ENCODE peak calls at places on chromosomes 7 and 10, in eight cellular contexts. One of them, this sample, is unnamed.

GRCh38 chr7:152618427-152618826 is 57.5 kb downstream of the XRCC2 start:
- DNase-seq in PC-3: no peak
- DNase-seq in activated CD8-positive, alpha-beta memory T cell treated with anti-CD3 and anti-CD28 coated beads for 48 hours: no peak
- DNase-seq in activated CD4-positive, alpha-beta T cell treated with anti-CD3 and anti-CD28 coated beads, Interleukin-2, amount 50 U/mL, for 4 hours: no peak
- DNase-seq in adipocyte: no peak
- DNase-seq in H7: no peak
- DNase-seq in NCI-H2029 treated with DMSO at 0.1 percent for 48 hours: no peak
- DNase-seq in endothelial cell: no peak
- DNase-seq in this sample: no peak

GRCh38 chr10:93850484-93851015 is 43.2 kb upstream of the SLC35G1 start:
- DNase-seq in PC-3: no peak
- DNase-seq in activated CD8-positive, alpha-beta memory T cell treated with anti-CD3 and anti-CD28 coated beads for 48 hours: no peak
- DNase-seq in activated CD4-positive, alpha-beta T cell treated with anti-CD3 and anti-CD28 coated beads, Interleukin-2, amount 50 U/mL, for 4 hours: no peak
- DNase-seq in adipocyte: no peak
- DNase-seq in H7: no peak
- DNase-seq in NCI-H2029 treated with DMSO at 0.1 percent for 48 hours: no peak
- DNase-seq in endothelial cell: no peak
- DNase-seq in this sample: no peak

GRCh38 chr10:133067152-133068090 is 20.3 kb upstream of the ADGRA1 start:
- DNase-seq in PC-3: no peak
- DNase-seq in activated CD8-positive, alpha-beta memory T cell treated with anti-CD3 and anti-CD28 coated beads for 48 hours: no peak
- DNase-seq in activated CD4-positive, alpha-beta T cell treated with anti-CD3 and anti-CD28 coated beads, Interleukin-2, amount 50 U/mL, for 4 hours: no peak
- DNase-seq in adipocyte: no peak
- DNase-seq in H7: no peak
- DNase-seq in NCI-H2029 treated with DMSO at 0.1 percent for 48 hours: no peak
- DNase-seq in endothelial cell: no peak
- DNase-seq in this sample: no peak

GRCh38 chr7:55019329-55019690 is 493 bp downstream of the EGFR start:
- DNase-seq in PC-3: peak
- DNase-seq in activated CD8-positive, alpha-beta memory T cell treated with anti-CD3 and anti-CD28 coated beads for 48 hours: no peak
- DNase-seq in activated CD4-positive, alpha-beta T cell treated with anti-CD3 and anti-CD28 coated beads, Interleukin-2, amount 50 U/mL, for 4 hours: no peak
- DNase-seq in adipocyte: peak
- DNase-seq in H7: no peak
- DNase-seq in NCI-H2029 treated with DMSO at 0.1 percent for 48 hours: no peak
- DNase-seq in endothelial cell: peak
- DNase-seq in this sample: peak

GRCh38 chr10:94125856-94126255 is 132.1 kb downstream of the PLCE1 start:
- DNase-seq in PC-3: peak
- DNase-seq in activated CD8-positive, alpha-beta memory T cell treated with anti-CD3 and anti-CD28 coated beads for 48 hours: no peak
- DNase-seq in activated CD4-positive, alpha-beta T cell treated with anti-CD3 and anti-CD28 coated beads, Interleukin-2, amount 50 U/mL, for 4 hours: no peak
- DNase-seq in adipocyte: peak
- DNase-seq in H7: no peak
- DNase-seq in NCI-H2029 treated with DMSO at 0.1 percent for 48 hours: no peak
- DNase-seq in endothelial cell: no peak
- DNase-seq in this sample: peak

GRCh38 chr10:47183726-47184084 is 116.3 kb upstream of the GDF10 start:
- DNase-seq in PC-3: no peak
- DNase-seq in activated CD8-positive, alpha-beta memory T cell treated with anti-CD3 and anti-CD28 coated beads for 48 hours: no peak
- DNase-seq in activated CD4-positive, alpha-beta T cell treated with anti-CD3 and anti-CD28 coated beads, Interleukin-2, amount 50 U/mL, for 4 hours: no peak
- DNase-seq in adipocyte: peak
- DNase-seq in H7: no peak
- DNase-seq in NCI-H2029 treated with DMSO at 0.1 percent for 48 hours: no peak
- DNase-seq in endothelial cell: no peak
- DNase-seq in this sample: peak

GRCh38 chr7:106031271-106032029 is 68.4 kb downstream of the CDHR3 start:
- DNase-seq in PC-3: no peak
- DNase-seq in activated CD8-positive, alpha-beta memory T cell treated with anti-CD3 and anti-CD28 coated beads for 48 hours: no peak
- DNase-seq in activated CD4-positive, alpha-beta T cell treated with anti-CD3 and anti-CD28 coated beads, Interleukin-2, amount 50 U/mL, for 4 hours: no peak
- DNase-seq in adipocyte: no peak
- DNase-seq in H7: peak
- DNase-seq in NCI-H2029 treated with DMSO at 0.1 percent for 48 hours: peak
- DNase-seq in endothelial cell: peak
- DNase-seq in this sample: no peak

GRCh38 chr7:94049615-94050014 is 45.5 kb upstream of the BET1 start:
- DNase-seq in PC-3: no peak
- DNase-seq in activated CD8-positive, alpha-beta memory T cell treated with anti-CD3 and anti-CD28 coated beads for 48 hours: no peak
- DNase-seq in activated CD4-positive, alpha-beta T cell treated with anti-CD3 and anti-CD28 coated beads, Interleukin-2, amount 50 U/mL, for 4 hours: no peak
- DNase-seq in adipocyte: no peak
- DNase-seq in H7: no peak
- DNase-seq in NCI-H2029 treated with DMSO at 0.1 percent for 48 hours: no peak
- DNase-seq in endothelial cell: no peak
- DNase-seq in this sample: no peak

GRCh38 chr10:34434119-34434594 is 380.9 kb downstream of the PARD3 start:
- DNase-seq in PC-3: no peak
- DNase-seq in activated CD8-positive, alpha-beta memory T cell treated with anti-CD3 and anti-CD28 coated beads for 48 hours: no peak
- DNase-seq in activated CD4-positive, alpha-beta T cell treated with anti-CD3 and anti-CD28 coated beads, Interleukin-2, amount 50 U/mL, for 4 hours: no peak
- DNase-seq in adipocyte: peak
- DNase-seq in H7: no peak
- DNase-seq in NCI-H2029 treated with DMSO at 0.1 percent for 48 hours: no peak
- DNase-seq in endothelial cell: no peak
- DNase-seq in this sample: peak

GRCh38 chr10:2619472-2619871 is 447.9 kb upstream of the PFKP start:
- DNase-seq in PC-3: peak
- DNase-seq in activated CD8-positive, alpha-beta memory T cell treated with anti-CD3 and anti-CD28 coated beads for 48 hours: no peak
- DNase-seq in activated CD4-positive, alpha-beta T cell treated with anti-CD3 and anti-CD28 coated beads, Interleukin-2, amount 50 U/mL, for 4 hours: no peak
- DNase-seq in adipocyte: peak
- DNase-seq in H7: peak
- DNase-seq in NCI-H2029 treated with DMSO at 0.1 percent for 48 hours: no peak
- DNase-seq in endothelial cell: peak
- DNase-seq in this sample: no peak

GRCh38 chr7:36214608-36215016 is 61.6 kb downstream of the EEPD1 start:
- DNase-seq in PC-3: no peak
- DNase-seq in activated CD8-positive, alpha-beta memory T cell treated with anti-CD3 and anti-CD28 coated beads for 48 hours: no peak
- DNase-seq in activated CD4-positive, alpha-beta T cell treated with anti-CD3 and anti-CD28 coated beads, Interleukin-2, amount 50 U/mL, for 4 hours: no peak
- DNase-seq in adipocyte: no peak
- DNase-seq in H7: no peak
- DNase-seq in NCI-H2029 treated with DMSO at 0.1 percent for 48 hours: no peak
- DNase-seq in endothelial cell: no peak
- DNase-seq in this sample: no peak

GRCh38 chr10:62335326-62335725 is 38.8 kb upstream of the ZNF365 start:
- DNase-seq in PC-3: peak
- DNase-seq in activated CD8-positive, alpha-beta memory T cell treated with anti-CD3 and anti-CD28 coated beads for 48 hours: no peak
- DNase-seq in activated CD4-positive, alpha-beta T cell treated with anti-CD3 and anti-CD28 coated beads, Interleukin-2, amount 50 U/mL, for 4 hours: no peak
- DNase-seq in adipocyte: no peak
- DNase-seq in H7: no peak
- DNase-seq in NCI-H2029 treated with DMSO at 0.1 percent for 48 hours: no peak
- DNase-seq in endothelial cell: no peak
- DNase-seq in this sample: peak

GRCh38 chr7:27883726-27884125 is 143.8 kb downstream of the TAX1BP1 start:
- DNase-seq in PC-3: no peak
- DNase-seq in activated CD8-positive, alpha-beta memory T cell treated with anti-CD3 and anti-CD28 coated beads for 48 hours: no peak
- DNase-seq in activated CD4-positive, alpha-beta T cell treated with anti-CD3 and anti-CD28 coated beads, Interleukin-2, amount 50 U/mL, for 4 hours: no peak
- DNase-seq in adipocyte: no peak
- DNase-seq in H7: no peak
- DNase-seq in NCI-H2029 treated with DMSO at 0.1 percent for 48 hours: no peak
- DNase-seq in endothelial cell: no peak
- DNase-seq in this sample: no peak